ENCODE peak calls at places on chromosomes 16 and 17, in ten cellular contexts. B is T follicular helper cell; S is activated T-helper 9 cell treated with anti-CD3 and anti-CD28 coated beads, Interleukin-2, amount 50 U/mL, for 16 hours; H is GM18507; A is coronary artery; M is WTC11; U is EL; Q is ELR; K is stimulated activated CD8-positive, alpha-beta memory T cell treated with anti-CD3 and anti-CD28 coated beads, Interleukin-12 subunit alpha, Interleukin-12 subunit beta, amount 100 ng/mL, for 4 hours; X is astrocyte of the spinal cord. L is an unnamed sample.

GRCh38 chr17:20920813-20921199 is 122.0 kb downstream of the USP22 start:
- DNase-seq in B (no peak), S (no peak), H (no peak), A (no peak), M (no peak), U (peak), Q (no peak), K (no peak), X (peak), L (no peak)

GRCh38 chr17:77391668-77392375 is 251.1 kb downstream of the SEC14L1 start:
- DNase-seq in B (no peak), S (no peak), H (no peak), A (no peak), M (peak), U (peak), Q (peak), K (no peak), X (peak), L (no peak)

GRCh38 chr16:57846078-57846697 is 43.9 kb upstream of the KIFC3 start:
- DNase-seq in B (no peak), S (no peak), H (no peak), A (no peak), M (peak), U (no peak), Q (no peak), K (no peak), X (no peak), L (no peak)

GRCh38 chr17:79990051-79990592 is 45.5 kb downstream of the TBC1D16 start:
- DNase-seq in B (no peak), S (no peak), H (no peak), A (no peak), M (no peak), U (no peak), Q (no peak), K (no peak), X (no peak), L (no peak)

GRCh38 chr16:8905168-8905762 is 23.1 kb downstream of the LITAFD start:
- DNase-seq in B (no peak), S (no peak), H (no peak), A (no peak), M (no peak), U (no peak), Q (peak), K (no peak), X (peak), L (no peak)

GRCh38 chr17:35376245-35376644 is 2.8 kb upstream of the SLFN11 start:
- DNase-seq in B (no peak), S (no peak), H (no peak), A (no peak), M (no peak), U (peak), Q (peak), K (no peak), X (no peak), L (no peak)

GRCh38 chr17:4605826-4606225 is 21.5 kb downstream of the SMTNL2 start:
- DNase-seq in B (no peak), S (no peak), H (no peak), A (no peak), M (no peak), U (no peak), Q (no peak), K (no peak), X (peak), L (no peak)

GRCh38 chr16:57192146-57192545 is 6.0 kb downstream of the RSPRY1 start:
- DNase-seq in B (no peak), S (no peak), H (no peak), A (no peak), M (no peak), U (no peak), Q (no peak), K (no peak), X (peak), L (no peak)

GRCh38 chr17:60311186-60311585 is 80.7 kb downstream of the USP32 start:
- DNase-seq in B (no peak), S (no peak), H (no peak), A (no peak), M (no peak), U (peak), Q (peak), K (no peak), X (no peak), L (no peak)

GRCh38 chr16:17744903-17745581 is 274.3 kb upstream of the XYLT1 start:
- DNase-seq in B (no peak), S (no peak), H (no peak), A (no peak), M (peak), U (no peak), Q (no peak), K (no peak), X (no peak), L (no peak)

GRCh38 chr16:58258326-58258725 is 36.5 kb downstream of the PRSS54 start:
- DNase-seq in B (no peak), S (no peak), H (no peak), A (no peak), M (no peak), U (no peak), Q (no peak), K (no peak), X (no peak), L (no peak)

GRCh38 chr17:31588034-31588433 is 196.6 kb downstream of the RAB11FIP4 start:
- DNase-seq in B (no peak), S (no peak), H (no peak), A (no peak), M (no peak), U (no peak), Q (no peak), K (no peak), X (no peak), L (no peak)

GRCh38 chr16:22192261-22193133 is 13.6 kb upstream of the EEF2K start:
- DNase-seq in B (peak), S (peak), H (no peak), A (peak), M (no peak), U (peak), Q (peak), K (peak), X (peak), L (peak)

GRCh38 chr17:45677770-45678169 is 106.3 kb upstream of the CRHR1 start:
- DNase-seq in B (no peak), S (no peak), H (no peak), A (no peak), M (no peak), U (peak), Q (peak), K (no peak), X (no peak), L (no peak)

GRCh38 chr17:49588726-49589555 is 13.3 kb downstream of the NXPH3 start:
- DNase-seq in B (no peak), S (no peak), H (no peak), A (no peak), M (no peak), U (peak), Q (peak), K (no peak), X (no peak), L (no peak)

GRCh38 chr16:1363501-1364041 is 11.8 kb downstream of the GNPTG start:
- DNase-seq in B (peak), S (peak), H (peak), A (no peak), M (peak), U (no peak), Q (peak), K (peak), X (peak), L (peak)

GRCh38 chr17:7997186-7997585 is 5.2 kb upstream of the GUCY2D start:
- DNase-seq in B (no peak), S (no peak), H (no peak), A (no peak), M (peak), U (peak), Q (peak), K (no peak), X (peak), L (peak)

GRCh38 chr16:69861276-69862030 is 89.7 kb upstream of the CLEC18A start:
- DNase-seq in B (no peak), S (no peak), H (no peak), A (peak), M (no peak), U (no peak), Q (no peak), K (no peak), X (peak), L (peak)

GRCh38 chr17:43200127-43200526 is 11.5 kb upstream of the TMEM106A start:
- DNase-seq in B (no peak), S (no peak), H (no peak), A (no peak), M (no peak), U (no peak), Q (peak), K (no peak), X (no peak), L (no peak)